ENCODE peak calls at places on chromosomes 11 and 22, in nine cellular contexts. M is cardiac muscle cell, L is adrenal gland, H is HCT116, T is OCI-LY7, K is PC-9, R is SK-N-SH, S is thoracic aorta, N is esophagus squamous epithelium. X is an unnamed sample. For H3K4me1, the result is how much of the 10 kb centered on the place peaks cover.

GRCh38 chr22:37965940-37966664 is 12.6 kb downstream of the POLR2F start:
- DNase-seq in M (peak), L (no peak), H (no peak), T (no peak), K (no peak), R (no peak), S (no peak), N (no peak), X (no peak)

GRCh38 chr11:5297671-5298070 is 4.1 kb downstream of the OR51B4 start:
- DNase-seq in M (peak), L (no peak), H (no peak), T (no peak), K (no peak), R (no peak), S (no peak), N (no peak), X (no peak)

GRCh38 chr11:128465946-128466688 is 121.2 kb downstream of the ETS1 start:
- DNase-seq in M (no peak), L (no peak), H (no peak), T (no peak), K (no peak), R (no peak), S (no peak), N (no peak), X (no peak)

GRCh38 chr22:21622624-21623401 is 7.0 kb downstream of the YDJC start:
- DNase-seq in M (no peak), L (no peak), H (no peak), T (no peak), K (no peak), R (peak), S (no peak), N (no peak), X (no peak)

GRCh38 chr11:104151404-104152204 is 12.3 kb downstream of the PDGFD start:
- DNase-seq in M (peak), L (no peak), H (peak), T (peak), K (no peak), R (no peak), S (no peak), N (no peak), X (no peak)

GRCh38 chr11:36249271-36249670 is 40.0 kb downstream of the COMMD9 start:
- DNase-seq in M (peak), L (no peak), H (no peak), T (no peak), K (no peak), R (no peak), S (no peak), N (no peak), X (peak)

GRCh38 chr22:22085702-22086500 is 103.3 kb upstream of the TOP3B start:
- DNase-seq in M (no peak), L (no peak), H (peak), T (no peak), K (peak), R (peak), S (no peak), N (no peak), X (no peak)

GRCh38 chr11:104090767-104091166 is 54.3 kb downstream of the DDI1 start:
- DNase-seq in M (no peak), L (no peak), H (no peak), T (no peak), K (no peak), R (no peak), S (no peak), N (no peak), X (peak)

GRCh38 chr11:12193515-12194336 is 83.3 kb downstream of the MICAL2 start:
- DNase-seq in M (no peak), L (no peak), H (no peak), T (no peak), K (no peak), R (no peak), S (no peak), N (no peak), X (no peak)

GRCh38 chr11:100753144-100753543 is 66.1 kb downstream of the ARHGAP42 start:
- DNase-seq in M (no peak), L (no peak), H (no peak), T (no peak), K (peak), R (no peak), S (no peak), N (no peak), X (no peak)

GRCh38 chr11:102004220-102004619 is 43.0 kb upstream of the CFAP300 start:
- DNase-seq in M (no peak), L (no peak), H (no peak), T (no peak), K (no peak), R (no peak), S (no peak), N (no peak), X (no peak)

GRCh38 chr11:108496643-108497256 is 1.4 kb downstream of the POGLUT3 start:
- DNase-seq in M (peak), L (no peak), H (no peak), T (no peak), K (peak), R (no peak), S (no peak), N (no peak), X (no peak)

GRCh38 chr22:27032121-27032761 is 374.9 kb downstream of the MIAT start:
- DNase-seq in M (peak), L (no peak), H (no peak), T (no peak), K (no peak), R (peak), S (peak), N (no peak), X (no peak)

GRCh38 chr11:57482782-57483569 is 22.6 kb downstream of the RTN4RL2 start:
- DNase-seq in M (peak), L (no peak), H (no peak), T (peak), K (peak), R (peak), S (no peak), N (no peak), X (peak)

GRCh38 chr11:95453616-95454118 is 222.7 kb upstream of the SESN3 start:
- DNase-seq in M (peak), L (no peak), H (peak), T (no peak), K (peak), R (no peak), S (peak), N (no peak), X (peak)

GRCh38 chr22:41431656-41432055 is 14.9 kb downstream of the TOB2 start:
- DNase-seq in M (no peak), L (no peak), H (no peak), T (no peak), K (no peak), R (no peak), S (no peak), N (no peak), X (no peak)

GRCh38 chr11:69884286-69884685 is 65.1 kb upstream of the FGF3 start:
- DNase-seq in M (no peak), L (no peak), H (no peak), T (no peak), K (no peak), R (no peak), S (no peak), N (no peak), X (no peak)

GRCh38 chr22:50191041-50191740 is 5.5 kb downstream of the TRABD start:
- DNase-seq in M (no peak), L (peak), H (no peak), T (peak), K (no peak), R (peak), S (no peak), N (peak), X (no peak)

GRCh38 chr22:41398921-41399320 is 17.2 kb downstream of the TEF start:
- DNase-seq in M (no peak), L (no peak), H (no peak), T (no peak), K (no peak), R (no peak), S (no peak), N (no peak), X (no peak)

GRCh38 chr11:70483077-70483861 is 84.9 kb downstream of the CTTN start:
- DNase-seq in M (peak), L (peak), H (peak), T (peak), K (peak), R (no peak), S (no peak), N (no peak), X (no peak)

GRCh38 chr11:119307219-119307618 is 9.7 kb downstream of the MCAM start:
- DNase-seq in M (no peak), L (no peak), H (no peak), T (no peak), K (no peak), R (peak), S (no peak), N (no peak), X (no peak)

GRCh38 chr11:4017129-4017528 is 77.5 kb upstream of the RRM1 start:
- DNase-seq in M (no peak), L (no peak), H (no peak), T (no peak), K (no peak), R (no peak), S (no peak), N (no peak), X (no peak)

GRCh38 chr11:2559527-2560311 is 114.9 kb downstream of the KCNQ1 start:
- DNase-seq in M (no peak), L (peak), H (no peak), T (no peak), K (no peak), R (no peak), S (no peak), N (no peak), X (peak)

GRCh38 chr22:25644122-25644521 is 79.6 kb downstream of the GRK3 start:
- DNase-seq in M (peak), L (no peak), H (no peak), T (no peak), K (no peak), R (no peak), S (no peak), N (no peak), X (no peak)

GRCh38 chr11:17171342-17171741 is 36.4 kb downstream of the PIK3C2A start:
- DNase-seq in M (peak), L (no peak), H (no peak), T (no peak), K (no peak), R (no peak), S (no peak), N (no peak), X (no peak)

GRCh38 chr11:8282621-8283509 is 19.2 kb upstream of the LMO1 start:
- DNase-seq in M (no peak), L (peak), H (no peak), T (no peak), K (no peak), R (peak), S (no peak), N (no peak), X (peak)

GRCh38 chr11:62958547-62959071 is 26.2 kb downstream of the SLC22A6 start:
- DNase-seq in M (peak), L (peak), H (no peak), T (no peak), K (no peak), R (no peak), S (no peak), N (no peak), X (peak)

GRCh38 chr11:3808846-3809623 is 675 bp downstream of the PGAP2 start:
- DNase-seq in M (peak), L (no peak), H (peak), T (peak), K (peak), R (peak), S (no peak), N (no peak), X (no peak)

GRCh38 chr22:21025763-21026755 is 6.3 kb downstream of the SLC7A4 start:
- DNase-seq in M (no peak), L (no peak), H (no peak), T (no peak), K (no peak), R (no peak), S (no peak), N (no peak), X (no peak)

GRCh38 chr11:117442049-117442868 is 114.6 kb downstream of the CEP164 start:
- DNase-seq in M (no peak), L (no peak), H (no peak), T (no peak), K (no peak), R (no peak), S (no peak), N (no peak), X (no peak)

GRCh38 chr11:67264886-67265632 is 1.2 kb upstream of the GRK2 start:
- DNase-seq in M (no peak), L (no peak), H (no peak), T (no peak), K (no peak), R (no peak), S (no peak), N (no peak), X (no peak)

GRCh38 chr22:19232620-19233019 is 54.1 kb upstream of the SLC25A1 start:
- DNase-seq in M (peak), L (no peak), H (no peak), T (no peak), K (no peak), R (peak), S (no peak), N (no peak), X (no peak)

GRCh38 chr11:77066229-77067023 is at the start of gene CAPN5:
- DNase-seq in M (peak), L (peak), H (peak), T (peak), K (peak), R (peak), S (peak), N (peak), X (peak)

GRCh38 chr11:112238041-112238440 is 11.8 kb downstream of the PTS start:
- DNase-seq in M (no peak), L (no peak), H (no peak), T (no peak), K (no peak), R (no peak), S (no peak), N (no peak), X (no peak)

DNA sequence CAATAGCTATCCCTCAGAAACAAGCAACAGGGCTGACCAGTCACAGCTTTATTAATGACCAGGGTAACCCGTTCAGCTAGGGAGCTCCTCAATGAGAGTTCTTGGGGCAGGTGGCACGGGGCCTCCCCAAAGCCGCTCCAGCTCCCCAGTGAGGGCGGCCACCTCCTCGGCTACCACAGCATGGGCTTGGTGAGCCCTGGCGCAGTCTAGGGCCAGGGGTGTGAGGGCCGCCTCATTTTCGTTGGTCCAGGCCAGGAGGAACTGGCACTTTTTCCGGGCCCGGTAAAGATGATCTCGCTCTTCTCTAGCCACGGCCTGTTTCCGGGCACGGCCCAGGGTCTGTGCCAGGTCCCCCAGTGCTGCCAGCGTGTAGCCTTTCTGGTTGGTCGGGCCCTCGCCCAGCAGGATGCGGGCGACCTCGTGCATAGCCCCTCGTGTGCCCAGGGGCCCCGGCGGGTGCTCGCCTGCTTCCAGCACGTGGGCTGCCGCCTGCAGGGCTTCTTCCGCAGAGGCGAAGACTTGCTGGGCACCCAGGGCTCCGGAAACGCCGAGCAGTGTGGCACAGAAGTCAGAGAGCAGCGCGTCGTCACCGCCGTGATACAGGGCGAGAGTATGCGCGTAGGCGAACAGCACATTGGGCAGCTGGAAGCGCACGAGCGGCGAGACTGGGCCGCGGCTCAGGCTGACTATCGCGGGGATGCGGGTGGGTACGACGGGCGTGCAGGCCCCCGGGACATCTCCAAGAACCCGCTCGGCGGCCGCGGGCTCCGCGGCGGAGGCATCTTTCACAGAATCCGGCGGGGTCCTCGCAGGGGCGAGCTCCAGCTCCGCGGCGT is 913 bp downstream of the ZNHIT2 start:
- DNase-seq in M (peak), L (peak), H (no peak), T (peak), K (peak), R (peak), S (no peak), N (no peak), X (no peak)
- H3K4me1 ChIP-seq in M (under half), L (under half), H (under half), T (half or more), K (under half), R (under half), S (under half), N (half or more), X (under half)

GRCh38 chr11:120869097-120869496 is 154.8 kb upstream of the TBCEL start:
- DNase-seq in M (no peak), L (no peak), H (no peak), T (no peak), K (no peak), R (no peak), S (no peak), N (no peak), X (no peak)

GRCh38 chr11:120867988-120868387 is 155.9 kb upstream of the TBCEL start:
- DNase-seq in M (no peak), L (no peak), H (no peak), T (no peak), K (no peak), R (no peak), S (no peak), N (no peak), X (no peak)

GRCh38 chr11:120869516-120870011 is 154.3 kb upstream of the TBCEL start:
- DNase-seq in M (no peak), L (no peak), H (no peak), T (peak), K (no peak), R (no peak), S (no peak), N (no peak), X (no peak)

GRCh38 chr11:120873966-120874365 is 149.9 kb upstream of the TBCEL start:
- DNase-seq in M (no peak), L (no peak), H (no peak), T (no peak), K (no peak), R (no peak), S (no peak), N (no peak), X (no peak)

DNA sequence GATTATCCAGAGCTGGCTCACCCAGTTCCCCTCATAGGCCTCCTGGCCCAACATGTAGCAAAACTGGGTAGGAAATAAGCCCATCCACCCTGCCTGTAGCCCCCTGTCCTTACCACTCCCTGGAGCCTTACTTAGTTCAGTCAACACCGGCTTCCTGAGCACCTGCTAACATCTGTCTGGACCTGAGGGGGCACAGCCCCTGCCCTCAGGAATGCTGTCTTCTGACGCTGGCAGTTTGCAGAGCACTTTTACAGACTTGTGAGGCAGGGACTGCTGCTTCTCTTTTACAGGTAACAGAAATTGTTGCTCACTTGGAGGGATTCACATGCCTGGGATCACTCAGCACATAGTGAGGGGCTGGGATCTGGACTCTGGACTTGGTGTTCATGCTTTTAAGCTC is 152.0 kb upstream of the TBCEL start:
- DNase-seq in M (no peak), L (no peak), H (no peak), T (no peak), K (no peak), R (no peak), S (no peak), N (no peak), X (no peak)
- H3K4me1 ChIP-seq in M (under half), L (under half), H (under half), T (under half), K (under half), R (under half), S (under half), N (under half), X (under half)

GRCh38 chr11:540583-541432 is 3.5 kb downstream of the LRRC56 start:
- DNase-seq in M (no peak), L (no peak), H (no peak), T (no peak), K (no peak), R (no peak), S (no peak), N (no peak), X (no peak)

GRCh38 chr11:538431-539051 is 1.2 kb downstream of the LRRC56 start:
- DNase-seq in M (no peak), L (no peak), H (no peak), T (no peak), K (no peak), R (no peak), S (no peak), N (no peak), X (no peak)

GRCh38 chr11:544817-545166 is 7.5 kb downstream of the LRRC56 start:
- DNase-seq in M (no peak), L (no peak), H (no peak), T (no peak), K (no peak), R (no peak), S (no peak), N (no peak), X (no peak)

GRCh38 chr11:539971-540481 is 2.7 kb downstream of the LRRC56 start:
- DNase-seq in M (no peak), L (no peak), H (no peak), T (no peak), K (no peak), R (no peak), S (no peak), N (no peak), X (no peak)

GRCh38 chr11:541433-541885 is 4.1 kb downstream of the LRRC56 start:
- DNase-seq in M (no peak), L (no peak), H (no peak), T (no peak), K (no peak), R (no peak), S (no peak), N (no peak), X (no peak)
- H3K4me1 ChIP-seq in M (under half), L (under half), H (under half), T (under half), K (under half), R (under half), S (under half), N (under half), X (under half)

GRCh38 chr11:121769191-121769590 is 316.4 kb upstream of the SORL1-AS1 start:
- DNase-seq in M (no peak), L (no peak), H (no peak), T (no peak), K (no peak), R (no peak), S (no peak), N (no peak), X (no peak)
- H3K4me1 ChIP-seq in M (under half), L (under half), H (under half), T (under half), K (under half), R (under half), S (under half), N (under half), X (under half)

GRCh38 chr22:42960146-42960509 is 54.8 kb downstream of the PACSIN2 start:
- DNase-seq in M (no peak), L (no peak), H (no peak), T (no peak), K (no peak), R (no peak), S (no peak), N (no peak), X (no peak)

GRCh38 chr22:42957958-42958357 is 57.0 kb downstream of the PACSIN2 start:
- DNase-seq in M (no peak), L (no peak), H (no peak), T (no peak), K (no peak), R (no peak), S (no peak), N (no peak), X (no peak)

GRCh38 chr22:42957544-42957943 is 57.4 kb downstream of the PACSIN2 start:
- DNase-seq in M (no peak), L (no peak), H (no peak), T (no peak), K (no peak), R (no peak), S (no peak), N (no peak), X (no peak)

GRCh38 chr22:42958937-42959336 is 56.0 kb downstream of the PACSIN2 start:
- DNase-seq in M (no peak), L (no peak), H (no peak), T (no peak), K (no peak), R (no peak), S (no peak), N (no peak), X (no peak)

GRCh38 chr22:42959472-42960145 is 55.3 kb downstream of the PACSIN2 start:
- DNase-seq in M (peak), L (peak), H (no peak), T (no peak), K (peak), R (peak), S (no peak), N (no peak), X (peak)
- H3K4me1 ChIP-seq in M (half or more), L (half or more), H (under half), T (under half), K (half or more), R (under half), S (half or more), N (half or more), X (under half)

DNA sequence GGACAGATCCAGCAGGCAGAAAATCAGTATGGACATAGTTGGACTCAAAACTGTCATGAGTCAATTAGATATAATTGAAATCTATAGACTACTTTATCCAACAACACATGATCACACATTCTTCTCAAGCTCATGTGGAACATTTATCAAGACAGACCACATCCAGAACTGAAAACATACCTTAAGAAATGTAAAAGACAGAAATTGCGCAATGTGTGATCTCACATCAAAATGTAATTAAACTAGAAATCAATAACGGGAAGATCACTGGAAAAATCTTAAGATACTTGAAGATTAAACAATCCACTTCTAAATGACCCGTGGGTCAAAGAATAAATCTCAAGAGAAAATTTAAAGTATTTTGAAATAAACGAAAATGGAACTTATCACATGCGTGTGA is 435.3 kb downstream of the OPCML start:
- DNase-seq in M (no peak), L (no peak), H (no peak), T (no peak), K (no peak), R (no peak), S (no peak), N (no peak), X (no peak)
- H3K4me1 ChIP-seq in M (under half), L (under half), H (under half), T (under half), K (under half), R (under half), S (under half), N (under half), X (under half)